ENCODE peak calls at places on chromosomes 11 and 22, in seven cellular contexts. D, W, G, U, L, P and Z are unnamed samples.

GRCh38 chr11:78256962-78257361 is 68.2 kb downstream of the USP35 start:
- DNase-seq in W (no peak), G (no peak), U (peak), P (no peak), L (peak), D (no peak), Z (peak)

GRCh38 chr22:38623357-38623756 is 32.8 kb downstream of the FAM227A start:
- DNase-seq in G (no peak), L (no peak), W (no peak), P (no peak), D (no peak), U (no peak), Z (no peak)

GRCh38 chr22:42925598-42925997 is 68.5 kb upstream of the ARFGAP3 start:
- DNase-seq in L (peak), D (no peak), P (no peak), U (no peak), W (no peak), G (no peak), Z (no peak)

GRCh38 chr11:125773516-125773915 is 5.1 kb downstream of the PATE2 start:
- DNase-seq in D (no peak), L (no peak), W (no peak), U (no peak), G (no peak), P (no peak), Z (no peak)

GRCh38 chr22:30079952-30080533 is at the start of gene HORMAD2:
- DNase-seq in P (no peak), L (peak), G (no peak), D (no peak), W (no peak), U (no peak), Z (no peak)

GRCh38 chr11:35144811-35145210 is 5.8 kb downstream of the CD44 start:
- DNase-seq in P (no peak), U (no peak), W (no peak), L (no peak), D (no peak), G (no peak), Z (peak)

GRCh38 chr11:100863080-100863581 is 176.0 kb downstream of the ARHGAP42 start:
- DNase-seq in L (peak), D (no peak), G (no peak), U (no peak), P (no peak), W (no peak), Z (peak)

GRCh38 chr22:49924113-49924833 is 5.8 kb downstream of the CRELD2 start:
- DNase-seq in L (no peak), U (peak), D (no peak), W (no peak), G (no peak), P (no peak), Z (no peak)

GRCh38 chr22:30238661-30239420 is 7.7 kb downstream of the LIF start:
- DNase-seq in U (no peak), D (no peak), W (no peak), L (no peak), P (no peak), G (no peak), Z (peak)

GRCh38 chr11:1913271-1914060 is 6.0 kb upstream of the TNNT3 start:
- DNase-seq in G (no peak), D (no peak), W (no peak), U (no peak), P (no peak), L (peak), Z (no peak)

GRCh38 chr11:126181939-126182730 is 29.3 kb downstream of the RPUSD4 start:
- DNase-seq in W (no peak), L (peak), D (no peak), G (no peak), P (no peak), U (peak), Z (no peak)

GRCh38 chr11:117183724-117184349 is 5.3 kb downstream of the SIDT2 start:
- DNase-seq in L (peak), D (no peak), P (no peak), G (no peak), U (peak), W (no peak), Z (no peak)

GRCh38 chr22:44583076-44583760 is 85.2 kb upstream of the RTL6 start:
- DNase-seq in G (no peak), W (no peak), P (no peak), D (no peak), U (peak), L (peak), Z (no peak)

GRCh38 chr22:45876136-45877035 is 100.6 kb downstream of the WNT7B start:
- DNase-seq in L (peak), W (no peak), U (peak), D (no peak), P (no peak), G (no peak), Z (no peak)

GRCh38 chr11:41273908-41274307 is 185.5 kb downstream of the LRRC4C start:
- DNase-seq in W (no peak), L (no peak), P (no peak), U (no peak), G (no peak), D (no peak), Z (no peak)

GRCh38 chr11:133896028-133896427 is 50.7 kb upstream of the SPATA19 start:
- DNase-seq in G (no peak), U (no peak), P (no peak), W (no peak), L (no peak), D (no peak), Z (no peak)

GRCh38 chr11:122797651-122798050 is 40.6 kb upstream of the CRTAM start:
- DNase-seq in L (no peak), D (no peak), P (no peak), U (no peak), G (no peak), W (no peak), Z (no peak)

GRCh38 chr11:77211040-77211451 is 83.0 kb downstream of the MYO7A start:
- DNase-seq in U (no peak), W (no peak), D (no peak), G (no peak), L (peak), P (no peak), Z (no peak)

GRCh38 chr11:123434262-123434661 is 4.2 kb downstream of the GRAMD1B start:
- DNase-seq in D (no peak), L (no peak), G (no peak), W (no peak), U (no peak), P (no peak), Z (peak)

GRCh38 chr11:115745545-115746265 is 241.5 kb upstream of the CADM1 start:
- DNase-seq in G (no peak), D (no peak), L (no peak), P (no peak), W (no peak), U (no peak), Z (no peak)

GRCh38 chr22:25359601-25360261 is 140.3 kb downstream of the CRYBB2 start:
- DNase-seq in D (no peak), U (peak), L (peak), G (no peak), P (no peak), W (no peak), Z (no peak)

GRCh38 chr11:133082851-133083488 is 449.3 kb downstream of the OPCML start:
- DNase-seq in U (peak), L (peak), W (peak), D (peak), P (no peak), G (peak), Z (peak)

GRCh38 chr11:67252831-67253239 is 13.4 kb upstream of the GRK2 start:
- DNase-seq in U (no peak), L (no peak), D (no peak), P (no peak), G (no peak), W (no peak), Z (no peak)

GRCh38 chr11:123640677-123641494 is 13.5 kb downstream of the SCN3B start:
- DNase-seq in P (peak), D (no peak), U (no peak), L (no peak), G (no peak), W (peak), Z (peak)

GRCh38 chr22:45163074-45163416 is 680 bp upstream of the NUP50 start:
- DNase-seq in D (no peak), U (no peak), L (no peak), W (no peak), P (no peak), G (no peak), Z (no peak)

GRCh38 chr11:36131719-36132349 is 157.4 kb downstream of the COMMD9 start:
- DNase-seq in P (no peak), U (no peak), G (no peak), W (no peak), D (no peak), L (peak), Z (no peak)

GRCh38 chr22:40348025-40348658 is 1.8 kb downstream of the ADSL start:
- DNase-seq in G (peak), L (no peak), P (peak), D (peak), U (no peak), W (peak), Z (peak)

GRCh38 chr11:78197816-78198215 is 9.1 kb downstream of the USP35 start:
- DNase-seq in G (no peak), W (no peak), P (no peak), L (no peak), D (no peak), U (peak), Z (no peak)

GRCh38 chr11:37926772-37927171 is 1328.7 kb upstream of the RAG2 start:
- DNase-seq in P (no peak), W (no peak), G (no peak), L (no peak), D (no peak), U (no peak), Z (no peak)

GRCh38 chr11:10858505-10859360 is 880 bp upstream of the ZBED5 start:
- DNase-seq in U (peak), D (peak), G (no peak), P (peak), W (peak), L (no peak), Z (peak)

GRCh38 chr11:61362542-61362875 is 335 bp downstream of the TMEM138 start:
- DNase-seq in L (no peak), P (no peak), W (peak), G (no peak), D (peak), U (no peak), Z (no peak)